ENCODE peak calls at places on chromosomes 12 and 14, in five cellular contexts. H is GM19239, K is IMR-90, P is nephron progenitor cell, T is substantia nigra. W is an unnamed sample.
A peak's percentile ranks its signal among the peaks of the same experiment; 100 is the strongest.

GRCh38 chr14:94689218-94689984 is 77.2 kb downstream of the SERPINA3 start:
- DNase-seq in H (peak; percentile 70), K (peak; percentile 22), P (peak; percentile 89), T (peak; percentile 27), W (peak; percentile 37)

GRCh38 chr14:92601131-92601710 is 87.6 kb downstream of the RIN3 start:
- DNase-seq in H (no peak), K (no peak), P (no peak), T (no peak), W (no peak)

GRCh38 chr12:6914246-6914947 is at the start of gene ENO2:
- DNase-seq in H (no peak), K (peak; percentile 63), P (peak; percentile 76), T (peak; percentile 53), W (peak; percentile 81)

GRCh38 chr12:1920436-1920835 is 2.0 kb upstream of the CACNA2D4 start:
- DNase-seq in H (no peak), K (no peak), P (no peak), T (no peak), W (no peak)

GRCh38 chr14:94483729-94484275 is 7.8 kb upstream of the SERPINA9 start:
- DNase-seq in H (no peak), K (peak; percentile 56), P (no peak), T (no peak), W (peak; percentile 71)

GRCh38 chr12:95788637-95789036 is 1.9 kb downstream of the NTN4 start:
- DNase-seq in H (no peak), K (peak; percentile 68), P (no peak), T (no peak), W (peak; percentile 72)

GRCh38 chr14:80388980-80389711 is 177.8 kb upstream of the DIO2 start:
- DNase-seq in H (no peak), K (peak; percentile 92), P (no peak), T (no peak), W (peak; percentile 95)

GRCh38 chr12:131527092-131527491 is 183.8 kb upstream of the SFSWAP start:
- DNase-seq in H (no peak), K (no peak), P (no peak), T (no peak), W (no peak)

GRCh38 chr12:29223936-29224921 is 75.2 kb downstream of the FAR2 start:
- DNase-seq in H (no peak), K (peak; percentile 14), P (no peak), T (no peak), W (peak; percentile 35)

GRCh38 chr12:622420-622819 is 40.8 kb downstream of the NINJ2 start:
- DNase-seq in H (no peak), K (no peak), P (no peak), T (no peak), W (no peak)

GRCh38 chr12:118874698-118875548 is 106.4 kb upstream of the SRRM4 start:
- DNase-seq in H (no peak), K (no peak), P (peak; percentile 31), T (no peak), W (no peak)

GRCh38 chr14:54975856-54976255 is 51.0 kb downstream of the WDHD1 start:
- DNase-seq in H (no peak), K (no peak), P (no peak), T (no peak), W (no peak)

GRCh38 chr12:130715996-130716917 is at the start of gene RIMBP2:
- DNase-seq in H (no peak), K (peak; percentile 1), P (peak; percentile 77), T (no peak), W (peak; percentile 1)

GRCh38 chr12:112524676-112525425 is 106.1 kb downstream of the PTPN11 start:
- DNase-seq in H (no peak), K (peak; percentile 29), P (no peak), T (no peak), W (peak; percentile 50)

GRCh38 chr12:104319918-104320626 is 16.5 kb downstream of the EID3 start:
- DNase-seq in H (no peak), K (no peak), P (no peak), T (no peak), W (no peak)

GRCh38 chr14:90599748-90600507 is 203.1 kb downstream of the CALM1 start:
- DNase-seq in H (no peak), K (peak; percentile 46), P (no peak), T (no peak), W (no peak)

GRCh38 chr14:20748439-20748838 is 2.8 kb downstream of the EDDM3A start:
- DNase-seq in H (no peak), K (no peak), P (no peak), T (no peak), W (no peak)

GRCh38 chr12:113589437-113589836 is 117.8 kb upstream of the LHX5 start:
- DNase-seq in H (no peak), K (no peak), P (no peak), T (no peak), W (no peak)

GRCh38 chr12:131912526-131913274 is 16.4 kb upstream of the PUS1 start:
- DNase-seq in H (no peak), K (peak; percentile 85), P (no peak), T (no peak), W (peak; percentile 94)

GRCh38 chr14:90785474-90785873 is 30.8 kb downstream of the TTC7B start:
- DNase-seq in H (no peak), K (no peak), P (no peak), T (peak; percentile 30), W (peak; percentile 18)

GRCh38 chr14:62626416-62626815 is 418.8 kb downstream of the KCNH5 start:
- DNase-seq in H (no peak), K (no peak), P (no peak), T (no peak), W (no peak)

GRCh38 chr12:19829100-19829853 is 390.0 kb downstream of the AEBP2 start:
- DNase-seq in H (no peak), K (peak; percentile 23), P (no peak), T (no peak), W (no peak)

GRCh38 chr14:102945346-102946130 is 23.1 kb downstream of the AMN start:
- DNase-seq in H (no peak), K (peak; percentile 84), P (no peak), T (no peak), W (peak; percentile 40)

GRCh38 chr12:68975811-68976210 is 42.8 kb upstream of the CPM start:
- DNase-seq in H (no peak), K (no peak), P (no peak), T (no peak), W (no peak)

GRCh38 chr12:27573972-27574371 is 50.0 kb downstream of the PPFIBP1 start:
- DNase-seq in H (no peak), K (peak; percentile 97), P (no peak), T (no peak), W (peak; percentile 98)